ENCODE peak calls at places on chromosome 16, in six cellular contexts. J is stimulated activated CD8-positive, alpha-beta memory T cell treated with anti-CD3 and anti-CD28 coated beads, Interleukin-2, amount 100 ng/mL, for 48 hours; Z is stimulated activated naive B cell treated with anti-CD40 and anti-IgM and Interleukin-4, amounts not matched to agents 10 μg/mL and 1 μg/mL and 100 μg/mL, for 72 hours; O is NCI-H1092 treated with DMSO at 0.1 percent for 48 hours; V is left ventricle myocardium inferior; P is neural crest cell. Y is an unnamed sample.

GRCh38 chr16:81693467-81694303 is 85.4 kb upstream of the PLCG2 start:
- DNase-seq in J (no peak), Z (no peak), O (no peak), V (no peak), P (no peak), Y (no peak)

GRCh38 chr16:13906426-13907089 is 13.4 kb upstream of the ERCC4 start:
- DNase-seq in J (no peak), Z (no peak), O (no peak), V (no peak), P (no peak), Y (no peak)

GRCh38 chr16:89924925-89925307 is 1.8 kb downstream of the TUBB3 start:
- DNase-seq in J (no peak), Z (no peak), O (no peak), V (no peak), P (no peak), Y (no peak)

GRCh38 chr16:89988951-89989350 is 30.3 kb downstream of the DBNDD1 start:
- DNase-seq in J (no peak), Z (no peak), O (no peak), V (no peak), P (no peak), Y (no peak)

GRCh38 chr16:81626181-81626674 is 152.9 kb upstream of the PLCG2 start:
- DNase-seq in J (no peak), Z (no peak), O (no peak), V (no peak), P (no peak), Y (no peak)

GRCh38 chr16:69131167-69131748 is 1.1 kb downstream of the CHTF8 start:
- DNase-seq in J (no peak), Z (no peak), O (peak; percentile 25), V (no peak), P (no peak), Y (peak; percentile 49)

GRCh38 chr16:49269231-49269630 is 12.4 kb downstream of the CBLN1 start:
- DNase-seq in J (no peak), Z (no peak), O (no peak), V (no peak), P (no peak), Y (no peak)

GRCh38 chr16:48499822-48500440 is 110.0 kb downstream of the N4BP1 start:
- DNase-seq in J (no peak), Z (no peak), O (no peak), V (no peak), P (no peak), Y (peak; percentile 95)

GRCh38 chr16:69858196-69859104 is 92.7 kb upstream of the CLEC18A start:
- DNase-seq in J (no peak), Z (no peak), O (no peak), V (no peak), P (no peak), Y (no peak)

GRCh38 chr16:3051009-3051408 is 4.6 kb downstream of the MMP25 start:
- DNase-seq in J (no peak), Z (no peak), O (no peak), V (no peak), P (no peak), Y (no peak)

GRCh38 chr16:30808163-30808562 is 21.2 kb upstream of the ZNF629 start:
- DNase-seq in J (no peak), Z (no peak), O (no peak), V (no peak), P (no peak), Y (no peak)

GRCh38 chr16:56617212-56618085 is 8.1 kb upstream of the MT1E start:
- DNase-seq in J (peak; percentile 47), Z (no peak), O (no peak), V (peak; percentile 88), P (no peak), Y (peak; percentile 83)

GRCh38 chr16:1870365-1871082 is 1.4 kb downstream of the MEIOB start:
- DNase-seq in J (no peak), Z (no peak), O (peak; percentile 8), V (no peak), P (no peak), Y (peak; percentile 71)

GRCh38 chr16:58028541-58029070 is 3.1 kb downstream of the MMP15 start:
- DNase-seq in J (no peak), Z (no peak), O (no peak), V (peak; percentile 15), P (no peak), Y (no peak)

GRCh38 chr16:24634919-24635318 is 94.5 kb upstream of the TNRC6A start:
- DNase-seq in J (no peak), Z (no peak), O (no peak), V (no peak), P (no peak), Y (no peak)

GRCh38 chr16:22762486-22762885 is 51.5 kb upstream of the HS3ST2 start:
- DNase-seq in J (no peak), Z (no peak), O (no peak), V (no peak), P (no peak), Y (no peak)

GRCh38 chr16:49928176-49928892 is 72.4 kb upstream of the ZNF423 start:
- DNase-seq in J (no peak), Z (no peak), O (no peak), V (no peak), P (no peak), Y (no peak)

GRCh38 chr16:74580828-74581227 is 26.1 kb downstream of the GLG1 start:
- DNase-seq in J (no peak), Z (no peak), O (no peak), V (no peak), P (no peak), Y (peak; percentile 59)

GRCh38 chr16:19745286-19746018 is 27.4 kb downstream of the IQCK start:
- DNase-seq in J (no peak), Z (no peak), O (no peak), V (no peak), P (no peak), Y (peak; percentile 14)

GRCh38 chr16:53433509-53433908 is 762 bp upstream of the RBL2 start:
- DNase-seq in J (no peak), Z (no peak), O (no peak), V (no peak), P (no peak), Y (no peak)

GRCh38 chr16:54286330-54287017 is at the start of gene IRX3:
- DNase-seq in J (no peak), Z (no peak), O (peak; percentile 93), V (peak; percentile 93), P (peak; percentile 70), Y (peak; percentile 86)

GRCh38 chr16:58026139-58026704 is 668 bp downstream of the MMP15 start:
- DNase-seq in J (no peak), Z (no peak), O (peak; percentile 48), V (peak; percentile 66), P (peak; percentile 27), Y (peak; percentile 40)

GRCh38 chr16:86048882-86049585 is 150.1 kb downstream of the IRF8 start:
- DNase-seq in J (no peak), Z (no peak), O (no peak), V (no peak), P (no peak), Y (no peak)

GRCh38 chr16:49338867-49339266 is 34.7 kb upstream of the C16orf78 start:
- DNase-seq in J (no peak), Z (no peak), O (no peak), V (no peak), P (no peak), Y (no peak)

GRCh38 chr16:29662729-29663019 is 373 bp upstream of the SPN start:
- DNase-seq in J (no peak), Z (no peak), O (no peak), V (no peak), P (no peak), Y (no peak)